ENCODE peak calls at places on chromosomes 7 and 10, in seven cellular contexts. One of them, this sample, is unnamed.

GRCh38 chr7:101705327-101705726 is 76.2 kb upstream of the MYL10 start:
- DNase-seq in endothelial cell of umbilical vein: no peak
- DNase-seq in left lung: no peak
- DNase-seq in upper lobe of left lung: no peak
- DNase-seq in GM12865: no peak
- DNase-seq in brain microvascular endothelial cell: no peak
- DNase-seq in suprapubic skin: no peak
- DNase-seq in this sample: no peak

GRCh38 chr10:118139321-118139720 is 92.6 kb upstream of the RAB11FIP2 start:
- DNase-seq in endothelial cell of umbilical vein: no peak
- DNase-seq in left lung: no peak
- DNase-seq in upper lobe of left lung: no peak
- DNase-seq in GM12865: no peak
- DNase-seq in brain microvascular endothelial cell: peak; percentile 1
- DNase-seq in suprapubic skin: no peak
- DNase-seq in this sample: no peak

GRCh38 chr7:157692156-157693011 is 355.6 kb downstream of the DNAJB6 start:
- DNase-seq in endothelial cell of umbilical vein: no peak
- DNase-seq in left lung: peak; percentile 27
- DNase-seq in upper lobe of left lung: no peak
- DNase-seq in GM12865: no peak
- DNase-seq in brain microvascular endothelial cell: no peak
- DNase-seq in suprapubic skin: no peak
- DNase-seq in this sample: no peak

GRCh38 chr7:92831716-92832622 is 4.4 kb downstream of the CDK6 start:
- DNase-seq in endothelial cell of umbilical vein: peak; percentile 61
- DNase-seq in left lung: no peak
- DNase-seq in upper lobe of left lung: no peak
- DNase-seq in GM12865: peak; percentile 25
- DNase-seq in brain microvascular endothelial cell: peak; percentile 90
- DNase-seq in suprapubic skin: no peak
- DNase-seq in this sample: peak; percentile 76

GRCh38 chr10:6346621-6347020 is 143.9 kb downstream of the PFKFB3 start:
- DNase-seq in endothelial cell of umbilical vein: no peak
- DNase-seq in left lung: no peak
- DNase-seq in upper lobe of left lung: no peak
- DNase-seq in GM12865: no peak
- DNase-seq in brain microvascular endothelial cell: no peak
- DNase-seq in suprapubic skin: no peak
- DNase-seq in this sample: no peak

GRCh38 chr7:75698358-75698757 is 40.4 kb downstream of the HIP1 start:
- DNase-seq in endothelial cell of umbilical vein: no peak
- DNase-seq in left lung: no peak
- DNase-seq in upper lobe of left lung: no peak
- DNase-seq in GM12865: no peak
- DNase-seq in brain microvascular endothelial cell: no peak
- DNase-seq in suprapubic skin: peak; percentile 22
- DNase-seq in this sample: no peak

GRCh38 chr10:43305881-43306280 is 39.0 kb upstream of the RASGEF1A start:
- DNase-seq in endothelial cell of umbilical vein: no peak
- DNase-seq in left lung: no peak
- DNase-seq in upper lobe of left lung: no peak
- DNase-seq in GM12865: no peak
- DNase-seq in brain microvascular endothelial cell: no peak
- DNase-seq in suprapubic skin: no peak
- DNase-seq in this sample: no peak

GRCh38 chr10:57699944-57700343 is 567.8 kb downstream of the IPMK start:
- DNase-seq in endothelial cell of umbilical vein: no peak
- DNase-seq in left lung: no peak
- DNase-seq in upper lobe of left lung: no peak
- DNase-seq in GM12865: no peak
- DNase-seq in brain microvascular endothelial cell: peak; percentile 47
- DNase-seq in suprapubic skin: no peak
- DNase-seq in this sample: no peak

GRCh38 chr10:37711617-37712488 is 145.6 kb downstream of the ZNF248 start:
- DNase-seq in endothelial cell of umbilical vein: no peak
- DNase-seq in left lung: no peak
- DNase-seq in upper lobe of left lung: peak; percentile 37
- DNase-seq in GM12865: no peak
- DNase-seq in brain microvascular endothelial cell: no peak
- DNase-seq in suprapubic skin: no peak
- DNase-seq in this sample: no peak

GRCh38 chr7:94676431-94676830 is 20.5 kb upstream of the SGCE start:
- DNase-seq in endothelial cell of umbilical vein: no peak
- DNase-seq in left lung: no peak
- DNase-seq in upper lobe of left lung: no peak
- DNase-seq in GM12865: no peak
- DNase-seq in brain microvascular endothelial cell: peak; percentile 64
- DNase-seq in suprapubic skin: no peak
- DNase-seq in this sample: no peak

GRCh38 chr7:43572516-43573049 is 10.3 kb upstream of the STK17A start:
- DNase-seq in endothelial cell of umbilical vein: peak; percentile 80
- DNase-seq in left lung: peak; percentile 50
- DNase-seq in upper lobe of left lung: no peak
- DNase-seq in GM12865: peak; percentile 74
- DNase-seq in brain microvascular endothelial cell: peak; percentile 99
- DNase-seq in suprapubic skin: no peak
- DNase-seq in this sample: peak; percentile 100

GRCh38 chr10:104834580-104834979 is 193.5 kb downstream of the SORCS3 start:
- DNase-seq in endothelial cell of umbilical vein: no peak
- DNase-seq in left lung: no peak
- DNase-seq in upper lobe of left lung: no peak
- DNase-seq in GM12865: no peak
- DNase-seq in brain microvascular endothelial cell: no peak
- DNase-seq in suprapubic skin: no peak
- DNase-seq in this sample: no peak

GRCh38 chr10:32445036-32445435 is 904 bp upstream of the CCDC7 start:
- DNase-seq in endothelial cell of umbilical vein: no peak
- DNase-seq in left lung: no peak
- DNase-seq in upper lobe of left lung: peak; percentile 10
- DNase-seq in GM12865: peak; percentile 4
- DNase-seq in brain microvascular endothelial cell: no peak
- DNase-seq in suprapubic skin: no peak
- DNase-seq in this sample: no peak
- H3K4me3 ChIP-seq in endothelial cell of umbilical vein: no peak overlapping the region
- H3K4me3 ChIP-seq in left lung: peak overlapping the region; percentile 55
- H3K4me3 ChIP-seq in upper lobe of left lung: no peak overlapping the region
- H3K4me3 ChIP-seq in GM12865: peak overlapping the region; percentile 71
- H3K4me3 ChIP-seq in brain microvascular endothelial cell: no peak overlapping the region
- H3K4me3 ChIP-seq in suprapubic skin: peak overlapping the region; percentile 84
- H3K4me3 ChIP-seq in this sample: no peak overlapping the region

DNA sequence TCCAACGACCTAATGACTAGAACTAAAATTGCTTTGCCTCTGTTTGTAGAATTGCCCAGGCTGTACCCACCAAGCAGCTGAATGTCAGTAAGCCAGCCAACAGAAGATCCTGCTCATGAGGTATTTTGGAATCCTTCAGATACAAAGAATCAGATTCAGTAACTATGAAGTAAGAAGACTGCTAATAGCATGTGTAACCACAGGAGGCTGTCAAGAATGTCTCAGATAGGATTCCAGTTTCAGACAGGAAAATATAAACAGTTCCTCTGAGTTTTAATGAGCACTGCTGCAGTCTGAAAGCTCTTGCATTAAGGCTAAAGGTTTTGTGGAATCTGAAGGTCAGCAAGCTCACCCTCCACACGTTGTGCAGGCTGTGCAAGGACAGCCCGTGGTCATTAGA is 112.6 kb upstream of the ADAM12 start:
- DNase-seq in endothelial cell of umbilical vein: no peak
- DNase-seq in left lung: no peak
- DNase-seq in upper lobe of left lung: no peak
- DNase-seq in GM12865: no peak
- DNase-seq in brain microvascular endothelial cell: peak; percentile 35
- DNase-seq in suprapubic skin: no peak
- DNase-seq in this sample: peak; percentile 61
- TF ChIP-seq CTCF in endothelial cell of umbilical vein: no peak
- TF ChIP-seq CTCF in left lung: no peak
- TF ChIP-seq CTCF in upper lobe of left lung: no peak
- TF ChIP-seq CTCF in GM12865: no peak
- TF ChIP-seq CTCF in brain microvascular endothelial cell: peak; percentile 19
- TF ChIP-seq CTCF in suprapubic skin: no peak
- TF ChIP-seq CTCF in this sample: no peak

DNA sequence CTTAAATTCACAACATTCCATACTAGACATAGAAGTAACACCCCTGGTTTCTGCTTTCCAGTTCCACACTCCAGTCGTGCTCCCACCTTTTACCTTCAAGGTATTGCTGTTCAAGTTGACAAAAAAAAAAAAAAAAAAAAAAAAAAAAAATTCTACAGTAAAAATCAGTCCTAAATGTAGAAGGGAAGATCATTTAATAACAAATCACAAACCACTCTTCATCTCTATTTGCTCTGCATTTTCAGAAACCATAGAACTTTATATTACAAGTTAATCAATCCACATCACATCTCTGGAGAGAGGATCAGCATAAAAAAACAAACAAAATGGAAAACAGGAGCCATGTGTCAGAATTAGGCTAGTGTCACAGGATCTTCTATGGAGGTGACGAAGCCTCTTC is 206.3 kb upstream of the KLF14 start:
- DNase-seq in endothelial cell of umbilical vein: no peak
- DNase-seq in left lung: no peak
- DNase-seq in upper lobe of left lung: no peak
- DNase-seq in GM12865: no peak
- DNase-seq in brain microvascular endothelial cell: no peak
- DNase-seq in suprapubic skin: no peak
- DNase-seq in this sample: no peak
- H3K4me3 ChIP-seq in endothelial cell of umbilical vein: no peak overlapping the region
- H3K4me3 ChIP-seq in left lung: peak overlapping the region; percentile 12
- H3K4me3 ChIP-seq in upper lobe of left lung: no peak overlapping the region
- H3K4me3 ChIP-seq in GM12865: peak overlapping the region; percentile 63
- H3K4me3 ChIP-seq in brain microvascular endothelial cell: peak overlapping the region; percentile 57
- H3K4me3 ChIP-seq in suprapubic skin: peak overlapping the region; percentile 41
- H3K4me3 ChIP-seq in this sample: peak overlapping the region; percentile 42

GRCh38 chr10:44517635-44518034 is 132.7 kb upstream of the CXCL12 start:
- DNase-seq in endothelial cell of umbilical vein: no peak
- DNase-seq in left lung: no peak
- DNase-seq in upper lobe of left lung: no peak
- DNase-seq in GM12865: peak; percentile 19
- DNase-seq in brain microvascular endothelial cell: no peak
- DNase-seq in suprapubic skin: no peak
- DNase-seq in this sample: no peak
- TF ChIP-seq CTCF in endothelial cell of umbilical vein: no peak
- TF ChIP-seq CTCF in left lung: no peak
- TF ChIP-seq CTCF in upper lobe of left lung: no peak
- TF ChIP-seq CTCF in GM12865: peak; percentile 52
- TF ChIP-seq CTCF in brain microvascular endothelial cell: peak; percentile 49
- TF ChIP-seq CTCF in suprapubic skin: no peak
- TF ChIP-seq CTCF in this sample: peak; percentile 23

GRCh38 chr7:29565634-29565981 is 2.0 kb downstream of the PRR15 start:
- DNase-seq in endothelial cell of umbilical vein: no peak
- DNase-seq in left lung: no peak
- DNase-seq in upper lobe of left lung: no peak
- DNase-seq in GM12865: no peak
- DNase-seq in brain microvascular endothelial cell: no peak
- DNase-seq in suprapubic skin: peak; percentile 58
- DNase-seq in this sample: no peak
- H3K4me3 ChIP-seq in endothelial cell of umbilical vein: peak overlapping the region; percentile 27
- H3K4me3 ChIP-seq in left lung: peak overlapping the region; percentile 31
- H3K4me3 ChIP-seq in upper lobe of left lung: peak overlapping the region; percentile 30
- H3K4me3 ChIP-seq in GM12865: no peak overlapping the region
- H3K4me3 ChIP-seq in brain microvascular endothelial cell: peak overlapping the region; percentile 61
- H3K4me3 ChIP-seq in suprapubic skin: peak overlapping the region; percentile 61
- H3K4me3 ChIP-seq in this sample: no peak overlapping the region

GRCh38 chr10:110646417-110647135 is 2.4 kb downstream of the RBM20 start:
- DNase-seq in endothelial cell of umbilical vein: no peak
- DNase-seq in left lung: no peak
- DNase-seq in upper lobe of left lung: no peak
- DNase-seq in GM12865: no peak
- DNase-seq in brain microvascular endothelial cell: no peak
- DNase-seq in suprapubic skin: no peak
- DNase-seq in this sample: no peak

GRCh38 chr10:110642980-110643655 is 1.0 kb upstream of the RBM20 start:
- DNase-seq in endothelial cell of umbilical vein: no peak
- DNase-seq in left lung: no peak
- DNase-seq in upper lobe of left lung: peak; percentile 65
- DNase-seq in GM12865: no peak
- DNase-seq in brain microvascular endothelial cell: no peak
- DNase-seq in suprapubic skin: no peak
- DNase-seq in this sample: no peak

GRCh38 chr10:110643670-110644597 is at the start of gene RBM20:
- DNase-seq in endothelial cell of umbilical vein: no peak
- DNase-seq in left lung: no peak
- DNase-seq in upper lobe of left lung: peak; percentile 87
- DNase-seq in GM12865: peak; percentile 19
- DNase-seq in brain microvascular endothelial cell: no peak
- DNase-seq in suprapubic skin: no peak
- DNase-seq in this sample: no peak

GRCh38 chr10:110647136-110647430 is 2.9 kb downstream of the RBM20 start:
- DNase-seq in endothelial cell of umbilical vein: no peak
- DNase-seq in left lung: no peak
- DNase-seq in upper lobe of left lung: no peak
- DNase-seq in GM12865: no peak
- DNase-seq in brain microvascular endothelial cell: no peak
- DNase-seq in suprapubic skin: no peak
- DNase-seq in this sample: no peak

GRCh38 chr10:110644598-110645462 is 694 bp downstream of the RBM20 start:
- DNase-seq in endothelial cell of umbilical vein: no peak
- DNase-seq in left lung: no peak
- DNase-seq in upper lobe of left lung: no peak
- DNase-seq in GM12865: no peak
- DNase-seq in brain microvascular endothelial cell: no peak
- DNase-seq in suprapubic skin: no peak
- DNase-seq in this sample: no peak
- TF ChIP-seq CTCF in endothelial cell of umbilical vein: no peak
- TF ChIP-seq CTCF in left lung: no peak
- TF ChIP-seq CTCF in upper lobe of left lung: no peak
- TF ChIP-seq CTCF in GM12865: no peak
- TF ChIP-seq CTCF in brain microvascular endothelial cell: no peak
- TF ChIP-seq CTCF in suprapubic skin: no peak
- TF ChIP-seq CTCF in this sample: no peak

DNA sequence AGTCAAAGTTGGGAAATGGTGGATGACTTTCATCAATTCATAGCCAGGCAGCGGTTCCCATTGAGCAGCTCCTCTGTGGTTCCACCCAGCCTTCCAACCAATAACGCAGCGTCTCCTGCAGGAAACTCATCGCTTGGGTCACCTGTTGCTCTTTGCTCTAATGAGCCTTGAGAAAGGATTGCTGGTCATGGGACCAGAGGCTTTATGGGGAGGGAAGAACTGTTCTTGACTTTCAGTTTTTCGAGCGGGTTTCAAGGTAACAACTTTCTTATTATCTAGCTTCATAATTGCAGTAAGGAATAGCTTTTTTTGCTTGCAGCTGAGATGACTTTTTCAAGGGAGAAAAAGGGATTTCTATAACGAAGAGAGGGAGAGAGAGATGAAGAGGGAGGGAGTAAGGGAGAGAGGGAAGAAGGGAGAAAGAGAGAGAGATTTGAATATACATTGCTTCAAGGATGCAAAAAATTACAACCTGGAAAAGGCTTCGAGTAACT is 405 bp upstream of the ENTPD1 start:
- DNase-seq in endothelial cell of umbilical vein: peak; percentile 55
- DNase-seq in left lung: peak; percentile 53
- DNase-seq in upper lobe of left lung: no peak
- DNase-seq in GM12865: peak; percentile 96
- DNase-seq in brain microvascular endothelial cell: no peak
- DNase-seq in suprapubic skin: peak; percentile 72
- DNase-seq in this sample: no peak
- H3K4me3 ChIP-seq in endothelial cell of umbilical vein: peak overlapping the region; percentile 31
- H3K4me3 ChIP-seq in left lung: peak overlapping the region; percentile 26
- H3K4me3 ChIP-seq in upper lobe of left lung: peak overlapping the region; percentile 34
- H3K4me3 ChIP-seq in GM12865: peak overlapping the region; percentile 99
- H3K4me3 ChIP-seq in brain microvascular endothelial cell: peak overlapping the region; percentile 34
- H3K4me3 ChIP-seq in suprapubic skin: peak overlapping the region; percentile 33
- H3K4me3 ChIP-seq in this sample: no peak overlapping the region

This sample was measured in AG09309.